ENCODE peak calls at places on chromosomes 13 and 19, in six cellular contexts. One of them, this sample, is unnamed.

GRCh38 chr13:76164290-76164689 is 528.2 kb downstream of the LMO7 start:
- DNase-seq in IMR-90: no peak
- DNase-seq in mesenchymal stem cell: peak; percentile 68
- DNase-seq in H1: no peak
- DNase-seq in mesendoderm: no peak
- DNase-seq in H9: no peak
- DNase-seq in this sample: no peak

GRCh38 chr13:47067296-47067695 is 170.4 kb upstream of the HTR2A start:
- DNase-seq in H9: no peak
- DNase-seq in H1: no peak
- DNase-seq in IMR-90: no peak
- DNase-seq in mesenchymal stem cell: no peak
- DNase-seq in mesendoderm: no peak
- DNase-seq in this sample: no peak

GRCh38 chr13:53460776-53461175 is 432.2 kb downstream of the OLFM4 start:
- DNase-seq in IMR-90: no peak
- DNase-seq in H1: no peak
- DNase-seq in mesendoderm: peak; percentile 25
- DNase-seq in mesenchymal stem cell: no peak
- DNase-seq in H9: no peak
- DNase-seq in this sample: no peak

GRCh38 chr19:40990972-40991381 is at the start of gene CYP2B6:
- DNase-seq in H1: no peak
- DNase-seq in H9: no peak
- DNase-seq in mesendoderm: no peak
- DNase-seq in mesenchymal stem cell: no peak
- DNase-seq in IMR-90: no peak
- DNase-seq in this sample: no peak

GRCh38 chr13:111330211-111330610 is 9.8 kb downstream of the TEX29 start:
- DNase-seq in H9: peak; percentile 12
- DNase-seq in H1: peak; percentile 17
- DNase-seq in mesendoderm: no peak
- DNase-seq in IMR-90: no peak
- DNase-seq in mesenchymal stem cell: no peak
- DNase-seq in this sample: no peak

GRCh38 chr13:36979361-36980040 is 19.6 kb downstream of the ALG5 start:
- DNase-seq in mesenchymal stem cell: peak; percentile 36
- DNase-seq in IMR-90: peak; percentile 82
- DNase-seq in mesendoderm: no peak
- DNase-seq in H1: no peak
- DNase-seq in H9: no peak
- DNase-seq in this sample: no peak

GRCh38 chr13:43766766-43767165 is 20.0 kb downstream of the ENOX1 start:
- DNase-seq in H1: no peak
- DNase-seq in mesendoderm: no peak
- DNase-seq in mesenchymal stem cell: no peak
- DNase-seq in H9: no peak
- DNase-seq in IMR-90: no peak
- DNase-seq in this sample: no peak

GRCh38 chr19:54724644-54725043 is 402 bp downstream of the KIR3DL3 start:
- DNase-seq in H1: no peak
- DNase-seq in mesenchymal stem cell: no peak
- DNase-seq in H9: no peak
- DNase-seq in mesendoderm: no peak
- DNase-seq in IMR-90: no peak
- DNase-seq in this sample: no peak

GRCh38 chr13:113548778-113549621 is 35.6 kb upstream of the TFDP1 start:
- DNase-seq in H9: no peak
- DNase-seq in mesendoderm: no peak
- DNase-seq in mesenchymal stem cell: no peak
- DNase-seq in IMR-90: no peak
- DNase-seq in H1: peak; percentile 43
- DNase-seq in this sample: no peak

GRCh38 chr19:34851277-34851804 is 75.4 kb upstream of the ZNF30 start:
- DNase-seq in mesenchymal stem cell: no peak
- DNase-seq in H1: no peak
- DNase-seq in mesendoderm: peak; percentile 58
- DNase-seq in IMR-90: no peak
- DNase-seq in H9: peak; percentile 67
- DNase-seq in this sample: no peak

GRCh38 chr19:31278555-31279435 is 70.4 kb downstream of the TSHZ3 start:
- DNase-seq in H1: no peak
- DNase-seq in H9: no peak
- DNase-seq in mesendoderm: no peak
- DNase-seq in mesenchymal stem cell: no peak
- DNase-seq in IMR-90: no peak
- DNase-seq in this sample: no peak

GRCh38 chr13:108095036-108095435 is 120.3 kb downstream of the LIG4 start:
- DNase-seq in H9: no peak
- DNase-seq in mesenchymal stem cell: no peak
- DNase-seq in mesendoderm: no peak
- DNase-seq in H1: no peak
- DNase-seq in IMR-90: no peak
- DNase-seq in this sample: no peak

GRCh38 chr13:29457299-29457698 is 138.2 kb downstream of the SLC7A1 start:
- DNase-seq in mesenchymal stem cell: peak; percentile 74
- DNase-seq in H9: no peak
- DNase-seq in mesendoderm: no peak
- DNase-seq in IMR-90: peak; percentile 79
- DNase-seq in H1: no peak
- DNase-seq in this sample: no peak

GRCh38 chr19:45179063-45179847 is 671 bp downstream of the BLOC1S3 start:
- DNase-seq in H9: no peak
- DNase-seq in mesendoderm: no peak
- DNase-seq in mesenchymal stem cell: peak; percentile 52
- DNase-seq in H1: no peak
- DNase-seq in IMR-90: peak; percentile 17
- DNase-seq in this sample: no peak

GRCh38 chr13:95948646-95949045 is 104.6 kb downstream of the UGGT2 start:
- DNase-seq in H9: no peak
- DNase-seq in mesenchymal stem cell: no peak
- DNase-seq in mesendoderm: no peak
- DNase-seq in IMR-90: peak; percentile 47
- DNase-seq in H1: no peak
- DNase-seq in this sample: no peak

GRCh38 chr13:53066411-53066810 is 37.8 kb downstream of the OLFM4 start:
- DNase-seq in mesendoderm: no peak
- DNase-seq in H1: no peak
- DNase-seq in IMR-90: no peak
- DNase-seq in H9: no peak
- DNase-seq in mesenchymal stem cell: no peak
- DNase-seq in this sample: no peak

GRCh38 chr13:40983725-40984669 is 35.1 kb downstream of the ELF1 start:
- DNase-seq in H1: no peak
- DNase-seq in mesenchymal stem cell: no peak
- DNase-seq in H9: no peak
- DNase-seq in mesendoderm: no peak
- DNase-seq in IMR-90: no peak
- DNase-seq in this sample: no peak

GRCh38 chr19:20233105-20233504 is 66.1 kb downstream of the ZNF486 start:
- DNase-seq in mesenchymal stem cell: no peak
- DNase-seq in H1: no peak
- DNase-seq in mesendoderm: no peak
- DNase-seq in H9: no peak
- DNase-seq in IMR-90: no peak
- DNase-seq in this sample: no peak

GRCh38 chr19:13149628-13150186 is 468 bp downstream of the STX10 start:
- DNase-seq in H1: peak; percentile 72
- DNase-seq in H9: peak; percentile 61
- DNase-seq in mesendoderm: no peak
- DNase-seq in mesenchymal stem cell: peak; percentile 62
- DNase-seq in IMR-90: no peak
- DNase-seq in this sample: peak; percentile 27

GRCh38 chr19:42301646-42302204 is at the start of gene PRR19:
- DNase-seq in mesendoderm: peak; percentile 31
- DNase-seq in mesenchymal stem cell: no peak
- DNase-seq in H1: no peak
- DNase-seq in IMR-90: no peak
- DNase-seq in H9: no peak
- DNase-seq in this sample: no peak

DNA sequence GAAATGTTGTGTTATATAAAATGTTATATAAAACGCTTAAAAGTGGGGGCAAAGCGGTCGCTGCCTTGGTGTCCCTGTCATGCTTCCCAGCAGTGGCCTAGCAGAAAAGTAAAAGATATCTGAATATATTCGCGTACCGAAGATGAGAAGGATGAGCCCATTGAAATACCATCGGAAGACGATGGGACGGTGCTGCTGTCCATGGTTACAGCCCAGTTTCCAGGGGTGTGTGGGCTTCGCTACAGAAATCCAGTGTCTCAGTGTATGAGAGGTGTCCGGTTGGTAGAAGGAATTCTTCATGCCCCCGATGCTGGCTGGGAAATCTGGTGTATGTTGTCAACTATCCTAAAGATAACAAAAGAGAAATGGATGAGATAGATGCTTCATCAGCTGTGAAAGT is 110.9 kb upstream of the DIAPH3 start:
- DNase-seq in H9: no peak
- DNase-seq in mesendoderm: no peak
- DNase-seq in mesenchymal stem cell: no peak
- DNase-seq in IMR-90: no peak
- DNase-seq in H1: no peak
- DNase-seq in this sample: no peak
- H2BK15ac ChIP-seq in H9: no peak overlapping the region
- H2BK15ac ChIP-seq in mesendoderm: no peak overlapping the region
- H2BK15ac ChIP-seq in mesenchymal stem cell: no peak overlapping the region
- H2BK15ac ChIP-seq in IMR-90: no peak overlapping the region
- H2BK15ac ChIP-seq in H1: no peak overlapping the region
- H2BK15ac ChIP-seq in this sample: no peak overlapping the region

GRCh38 chr19:49233163-49233562 is 75.6 kb downstream of the TRPM4 start:
- DNase-seq in IMR-90: no peak
- DNase-seq in H9: no peak
- DNase-seq in H1: no peak
- DNase-seq in mesendoderm: no peak
- DNase-seq in mesenchymal stem cell: no peak
- DNase-seq in this sample: no peak
- H2BK15ac ChIP-seq in IMR-90: no peak overlapping the region
- H2BK15ac ChIP-seq in H9: no peak overlapping the region
- H2BK15ac ChIP-seq in H1: no peak overlapping the region
- H2BK15ac ChIP-seq in mesendoderm: no peak overlapping the region
- H2BK15ac ChIP-seq in mesenchymal stem cell: no peak overlapping the region
- H2BK15ac ChIP-seq in this sample: no peak overlapping the region

DNA sequence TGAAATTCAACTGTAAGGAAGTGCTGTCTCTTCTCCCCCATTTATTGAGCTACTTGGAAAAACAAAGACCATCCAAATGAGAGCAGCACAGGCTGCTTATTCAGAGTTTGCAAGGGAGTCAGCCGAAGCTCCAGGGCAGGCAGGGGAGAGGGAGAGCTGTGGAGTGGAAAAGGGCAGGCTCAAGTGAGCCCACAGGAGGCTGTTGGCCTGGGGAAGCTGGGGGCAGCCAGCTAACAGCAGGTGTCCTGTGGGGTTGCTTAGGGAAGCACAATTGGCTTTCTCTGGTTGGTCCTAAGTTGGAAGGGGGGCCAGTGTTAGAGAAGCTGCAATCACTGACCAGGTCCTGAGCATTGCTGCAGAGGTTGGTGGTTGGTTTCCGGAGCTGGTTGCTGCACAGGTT is 23.9 kb downstream of the SLC25A42 start:
- DNase-seq in H9: no peak
- DNase-seq in mesendoderm: no peak
- DNase-seq in mesenchymal stem cell: no peak
- DNase-seq in H1: no peak
- DNase-seq in IMR-90: no peak
- DNase-seq in this sample: no peak
- H2BK15ac ChIP-seq in H9: no peak overlapping the region
- H2BK15ac ChIP-seq in mesendoderm: no peak overlapping the region
- H2BK15ac ChIP-seq in mesenchymal stem cell: no peak overlapping the region
- H2BK15ac ChIP-seq in H1: no peak overlapping the region
- H2BK15ac ChIP-seq in IMR-90: no peak overlapping the region
- H2BK15ac ChIP-seq in this sample: no peak overlapping the region

DNA sequence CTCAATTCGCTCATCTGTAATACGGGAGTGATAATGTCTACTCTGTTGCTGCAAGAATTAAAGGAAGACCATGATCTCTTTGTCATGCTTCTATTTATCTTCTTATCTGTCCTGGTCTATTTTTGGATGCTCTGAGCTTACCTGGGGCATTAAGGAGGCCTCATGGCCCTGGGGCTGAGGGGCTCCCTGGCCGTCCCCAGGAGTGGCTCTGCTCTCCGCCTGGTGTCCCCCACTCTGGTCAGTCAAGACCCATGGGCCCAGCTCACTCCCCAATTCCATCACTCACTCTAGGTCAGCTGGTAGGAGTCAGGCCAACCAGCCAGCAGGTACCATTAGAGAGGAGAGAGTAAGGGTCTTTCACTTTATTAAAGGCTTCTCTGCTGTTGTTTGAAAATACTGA is 1.1 kb upstream of the CHST8 start:
- DNase-seq in H1: no peak
- DNase-seq in H9: no peak
- DNase-seq in mesendoderm: no peak
- DNase-seq in mesenchymal stem cell: no peak
- DNase-seq in IMR-90: no peak
- DNase-seq in this sample: no peak
- H2BK15ac ChIP-seq in H1: no peak overlapping the region
- H2BK15ac ChIP-seq in H9: no peak overlapping the region
- H2BK15ac ChIP-seq in mesendoderm: no peak overlapping the region
- H2BK15ac ChIP-seq in mesenchymal stem cell: no peak overlapping the region
- H2BK15ac ChIP-seq in IMR-90: no peak overlapping the region
- H2BK15ac ChIP-seq in this sample: no peak overlapping the region

GRCh38 chr13:68023838-68024581 is 793.9 kb upstream of the PCDH9 start:
- DNase-seq in mesendoderm: no peak
- DNase-seq in H9: peak; percentile 27
- DNase-seq in H1: no peak
- DNase-seq in mesenchymal stem cell: no peak
- DNase-seq in IMR-90: no peak
- DNase-seq in this sample: no peak
- H2BK15ac ChIP-seq in mesendoderm: no peak overlapping the region
- H2BK15ac ChIP-seq in H9: no peak overlapping the region
- H2BK15ac ChIP-seq in H1: no peak overlapping the region
- H2BK15ac ChIP-seq in mesenchymal stem cell: no peak overlapping the region
- H2BK15ac ChIP-seq in IMR-90: no peak overlapping the region
- H2BK15ac ChIP-seq in this sample: no peak overlapping the region

GRCh38 chr19:17974551-17974950 is 7.6 kb downstream of the KCNN1 start:
- DNase-seq in mesenchymal stem cell: no peak
- DNase-seq in H1: no peak
- DNase-seq in H9: no peak
- DNase-seq in mesendoderm: no peak
- DNase-seq in IMR-90: no peak
- DNase-seq in this sample: no peak
- H2BK15ac ChIP-seq in mesenchymal stem cell: no peak overlapping the region
- H2BK15ac ChIP-seq in H1: no peak overlapping the region
- H2BK15ac ChIP-seq in H9: no peak overlapping the region
- H2BK15ac ChIP-seq in mesendoderm: no peak overlapping the region
- H2BK15ac ChIP-seq in IMR-90: no peak overlapping the region
- H2BK15ac ChIP-seq in this sample: no peak overlapping the region

GRCh38 chr13:27349458-27349857 is 75.0 kb upstream of the GTF3A start:
- DNase-seq in H9: no peak
- DNase-seq in mesenchymal stem cell: peak; percentile 36
- DNase-seq in mesendoderm: no peak
- DNase-seq in IMR-90: peak; percentile 90
- DNase-seq in H1: no peak
- DNase-seq in this sample: no peak
- H2BK15ac ChIP-seq in H9: no peak overlapping the region
- H2BK15ac ChIP-seq in mesenchymal stem cell: no peak overlapping the region
- H2BK15ac ChIP-seq in mesendoderm: no peak overlapping the region
- H2BK15ac ChIP-seq in IMR-90: peak overlapping the region; percentile 83
- H2BK15ac ChIP-seq in H1: no peak overlapping the region
- H2BK15ac ChIP-seq in this sample: no peak overlapping the region

This sample was measured in neuronal stem cell.